ENCODE peak calls at places on chromosomes 6 and 20, in five cellular contexts. Q is skeletal muscle cell, P is left lung, E is PC-9, X is upper lobe of left lung. I is an unnamed sample.

GRCh38 chr6:88922775-88923548 is 40.5 kb downstream of the RNGTT start:
- DNase-seq in Q (no peak), P (no peak), E (peak), X (no peak), I (no peak)

GRCh38 chr20:50850721-50851286 is 55.9 kb downstream of the BCAS4 start:
- DNase-seq in Q (no peak), P (no peak), E (no peak), X (peak), I (no peak)

GRCh38 chr6:32945106-32945761 is 4.4 kb upstream of the HLA-DMB start:
- DNase-seq in Q (no peak), P (no peak), E (no peak), X (no peak), I (no peak)

GRCh38 chr6:113623124-113623523 is 234.0 kb upstream of the MARCKS start:
- DNase-seq in Q (peak), P (no peak), E (no peak), X (no peak), I (no peak)

GRCh38 chr6:30470968-30471367 is 18.3 kb upstream of the HLA-E start:
- DNase-seq in Q (no peak), P (no peak), E (no peak), X (no peak), I (no peak)

GRCh38 chr6:88119769-88120168 is 46.4 kb downstream of the CNR1 start:
- DNase-seq in Q (no peak), P (no peak), E (no peak), X (no peak), I (no peak)

GRCh38 chr6:149755300-149756260 is 6.0 kb downstream of the PCMT1 start:
- DNase-seq in Q (no peak), P (no peak), E (no peak), X (no peak), I (no peak)

GRCh38 chr20:32390999-32391398 is 32.9 kb downstream of the ASXL1 start:
- DNase-seq in Q (no peak), P (no peak), E (no peak), X (no peak), I (no peak)

GRCh38 chr6:13446371-13446770 is 41.0 kb downstream of the GFOD1 start:
- DNase-seq in Q (no peak), P (no peak), E (no peak), X (no peak), I (no peak)

GRCh38 chr20:11387189-11387754 is 530.4 kb upstream of the BTBD3 start:
- DNase-seq in Q (peak), P (no peak), E (peak), X (no peak), I (peak)

GRCh38 chr6:141152951-141153350 is 979.8 kb upstream of the GJE1 start:
- DNase-seq in Q (peak), P (no peak), E (no peak), X (no peak), I (peak)

GRCh38 chr20:13220194-13220856 is 749 bp upstream of the ISM1 start:
- DNase-seq in Q (no peak), P (peak), E (no peak), X (peak), I (no peak)

GRCh38 chr6:150934380-150934779 is 68.9 kb downstream of the MTHFD1L start:
- DNase-seq in Q (peak), P (no peak), E (peak), X (no peak), I (peak)

GRCh38 chr20:11718474-11719094 is 199.1 kb upstream of the BTBD3 start:
- DNase-seq in Q (no peak), P (no peak), E (no peak), X (no peak), I (no peak)

GRCh38 chr6:13099771-13100170 is 228.6 kb downstream of the TBC1D7 start:
- DNase-seq in Q (no peak), P (no peak), E (no peak), X (no peak), I (no peak)

GRCh38 chr6:17945111-17945510 is 42.3 kb downstream of the KIF13A start:
- DNase-seq in Q (no peak), P (no peak), E (no peak), X (no peak), I (no peak)

GRCh38 chr20:23668477-23668951 is 20.3 kb downstream of the CST4 start:
- DNase-seq in Q (no peak), P (no peak), E (peak), X (no peak), I (no peak)

DNA sequence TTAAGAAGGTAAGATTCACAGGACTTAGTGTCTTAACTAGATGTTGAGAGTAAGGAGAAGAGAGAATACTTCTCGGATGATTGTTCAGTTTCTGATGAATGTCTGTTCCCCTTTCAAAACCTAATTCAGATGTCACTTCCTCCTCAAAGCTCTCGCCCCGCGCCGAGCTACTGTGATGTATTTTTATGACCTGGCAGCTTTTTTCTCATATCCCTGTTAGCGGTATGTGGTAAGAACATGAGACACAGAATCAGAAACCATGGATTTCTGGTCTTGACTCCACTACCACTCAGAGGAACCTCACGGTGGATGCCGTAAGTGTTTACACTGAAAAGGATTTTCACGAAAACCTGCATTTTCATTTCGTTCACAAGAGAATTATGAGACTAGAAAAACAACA is 48.4 kb downstream of the CEP43 start:
- DNase-seq in Q (no peak), P (peak), E (no peak), X (no peak), I (no peak)
- H3K4me3 ChIP-seq in Q (no peak), P (no peak), E (no peak), X (no peak), I (no peak)

GRCh38 chr6:1395496-1395895 is 6.1 kb downstream of the FOXF2 start:
- DNase-seq in Q (no peak), P (no peak), E (no peak), X (no peak), I (no peak)
- H3K4me3 ChIP-seq in Q (no peak), P (no peak), E (no peak), X (peak), I (no peak)

GRCh38 chr20:41031243-41031619 is 2.6 kb downstream of the TOP1 start:
- DNase-seq in Q (no peak), P (no peak), E (no peak), X (no peak), I (no peak)
- H3K4me3 ChIP-seq in Q (peak), P (peak), E (peak), X (peak), I (no peak)

GRCh38 chr20:63978319-63979220 is 872 bp downstream of the SAMD10 start:
- DNase-seq in Q (no peak), P (peak), E (peak), X (peak), I (no peak)

GRCh38 chr20:63976980-63977391 is 2.5 kb downstream of the SAMD10 start:
- DNase-seq in Q (no peak), P (peak), E (no peak), X (peak), I (no peak)

GRCh38 chr20:63979549-63980316 is at the start of gene SAMD10:
- DNase-seq in Q (no peak), P (peak), E (peak), X (peak), I (no peak)

GRCh38 chr20:63979221-63979548 is 257 bp downstream of the SAMD10 start:
- DNase-seq in Q (no peak), P (peak), E (no peak), X (no peak), I (no peak)

GRCh38 chr20:63977392-63978276 is 1.8 kb downstream of the SAMD10 start:
- DNase-seq in Q (no peak), P (peak), E (peak), X (peak), I (no peak)
- H3K4me3 ChIP-seq in Q (no peak), P (peak), E (peak), X (no peak), I (no peak)

GRCh38 chr20:52971498-52972189 is 514 bp upstream of the TSHZ2 start:
- DNase-seq in Q (no peak), P (no peak), E (no peak), X (peak), I (no peak)
- H3K4me3 ChIP-seq in Q (peak), P (peak), E (no peak), X (peak), I (no peak)

DNA sequence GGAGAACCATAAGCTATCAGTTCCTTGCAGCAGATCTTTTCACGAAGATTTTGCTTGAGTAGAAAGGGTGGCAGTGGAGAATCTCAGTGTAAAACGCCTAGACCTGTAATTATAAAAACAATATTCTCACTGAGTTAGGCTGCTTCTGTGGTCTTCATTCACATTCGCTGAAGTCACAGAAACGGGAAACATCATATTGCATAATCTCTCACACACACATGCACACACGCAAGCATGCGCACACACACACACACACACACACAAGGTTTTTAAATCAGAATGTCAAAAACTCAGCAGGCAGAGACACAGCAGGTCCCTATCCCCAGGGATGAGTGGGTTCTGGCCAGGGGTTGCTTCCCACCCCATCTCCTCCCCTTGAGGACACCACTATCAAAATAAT is 175.5 kb downstream of the ATXN1 start:
- DNase-seq in Q (peak), P (no peak), E (no peak), X (no peak), I (peak)
- H3K4me3 ChIP-seq in Q (no peak), P (peak), E (no peak), X (peak), I (peak)